ENCODE peak calls at places on chromosomes 6 and 20, in seven cellular contexts. D, N, Q, I, P, S and R are unnamed samples.
A peak's percentile ranks its signal among the peaks of the same experiment; 100 is the strongest.

GRCh38 chr20:43379239-43379917 is 78.3 kb upstream of the SRSF6 start:
- DNase-seq in Q (no peak), D (no peak), S (no peak), I (no peak), P (no peak), N (peak; percentile 27), R (no peak)

GRCh38 chr20:25061103-25061799 is 3.3 kb upstream of the ACSS1 start:
- DNase-seq in N (peak; percentile 72), S (no peak), Q (no peak), P (no peak), D (no peak), I (no peak), R (no peak)

GRCh38 chr6:129567374-129567773 is 142.6 kb downstream of the ARHGAP18 start:
- DNase-seq in P (no peak), D (peak; percentile 28), S (no peak), I (peak; percentile 10), N (peak; percentile 23), Q (peak; percentile 81), R (no peak)

GRCh38 chr20:46872315-46873211 is 22.1 kb upstream of the EYA2 start:
- DNase-seq in S (no peak), Q (no peak), P (peak; percentile 20), D (peak; percentile 27), N (no peak), I (peak; percentile 13), R (peak; percentile 16)

GRCh38 chr6:119591235-119591634 is 241.7 kb upstream of the MAN1A1 start:
- DNase-seq in P (no peak), D (no peak), S (no peak), N (no peak), Q (no peak), I (no peak), R (no peak)

GRCh38 chr6:3226422-3227362 is 761 bp downstream of the TUBB2B start:
- DNase-seq in I (no peak), D (peak; percentile 57), Q (peak; percentile 64), N (no peak), P (peak; percentile 72), S (no peak), R (peak; percentile 44)

GRCh38 chr20:31870703-31871601 is 518 bp downstream of the TTLL9 start:
- DNase-seq in P (no peak), Q (peak; percentile 48), D (no peak), S (no peak), I (no peak), N (no peak), R (no peak)

GRCh38 chr20:32155017-32155965 is 45.8 kb downstream of the TM9SF4 start:
- DNase-seq in S (peak; percentile 20), N (peak; percentile 67), P (peak; percentile 54), D (peak; percentile 32), I (no peak), Q (peak; percentile 62), R (peak; percentile 53)

GRCh38 chr6:45703041-45703739 is 312.5 kb downstream of the CLIC5 start:
- DNase-seq in D (no peak), Q (no peak), I (no peak), P (no peak), N (no peak), S (no peak), R (no peak)

GRCh38 chr20:49701313-49701731 is 12.4 kb downstream of the B4GALT5 start:
- DNase-seq in I (no peak), S (no peak), P (peak; percentile 56), N (no peak), Q (no peak), D (no peak), R (no peak)

GRCh38 chr20:24955045-24955444 is 6.0 kb downstream of the CST7 start:
- DNase-seq in D (no peak), P (no peak), Q (peak; percentile 32), N (no peak), I (no peak), S (peak; percentile 64), R (no peak)

GRCh38 chr6:118580585-118581419 is 32.7 kb downstream of the PLN start:
- DNase-seq in N (peak; percentile 75), I (peak; percentile 49), S (no peak), Q (no peak), D (peak; percentile 39), P (peak; percentile 49), R (peak; percentile 79)

GRCh38 chr6:12243169-12243568 is 47.0 kb upstream of the EDN1 start:
- DNase-seq in D (no peak), S (no peak), Q (no peak), I (no peak), P (no peak), N (no peak), R (no peak)

GRCh38 chr20:20360464-20360863 is 7.4 kb upstream of the INSM1 start:
- DNase-seq in S (no peak), D (peak; percentile 53), N (peak; percentile 67), I (peak; percentile 40), Q (no peak), P (peak; percentile 79), R (peak; percentile 78)

DNA sequence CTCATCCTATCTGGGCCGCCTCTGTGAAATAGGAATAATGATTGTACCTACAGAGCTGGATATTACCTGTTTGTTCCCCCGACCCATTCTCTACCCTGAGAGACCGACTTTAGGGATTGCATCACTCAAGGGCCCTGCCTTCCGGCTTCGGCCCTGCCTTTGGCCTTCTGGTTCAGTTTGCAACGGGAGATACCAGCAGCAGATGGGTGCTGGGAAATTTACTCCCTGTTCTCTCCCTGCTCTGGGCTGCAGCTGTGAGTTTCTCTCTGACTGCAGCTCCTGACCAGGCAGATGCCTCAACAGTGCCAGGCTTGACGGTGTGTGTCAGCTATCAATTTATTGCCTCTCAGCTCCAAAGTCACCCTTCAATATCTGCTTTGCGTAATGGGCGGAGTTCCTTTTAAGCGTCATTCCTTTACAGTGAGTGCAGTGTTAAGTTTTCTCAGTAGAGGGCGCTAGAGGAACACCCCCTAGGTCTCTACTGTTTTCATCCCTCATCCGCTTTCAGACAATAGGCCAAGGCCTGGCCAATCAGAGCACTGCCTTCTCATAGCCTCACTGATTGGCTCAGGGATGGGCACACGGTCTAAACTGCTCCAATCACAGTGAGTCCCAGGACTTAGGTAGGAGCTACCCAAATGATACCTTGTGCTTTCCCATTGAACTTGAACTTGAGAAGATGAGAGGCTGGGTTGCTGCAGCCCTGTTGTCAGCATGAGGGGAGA is 30.0 kb downstream of the KCNG1 start:
- DNase-seq in S (peak; percentile 17), D (peak; percentile 95), Q (peak; percentile 82), N (peak; percentile 89), I (peak; percentile 93), P (peak; percentile 83), R (peak; percentile 96)
- TF ChIP-seq JUND in S (no peak), D (peak; percentile 36), Q (no peak), N (no peak), I (no peak), P (no peak), R (no peak)

DNA sequence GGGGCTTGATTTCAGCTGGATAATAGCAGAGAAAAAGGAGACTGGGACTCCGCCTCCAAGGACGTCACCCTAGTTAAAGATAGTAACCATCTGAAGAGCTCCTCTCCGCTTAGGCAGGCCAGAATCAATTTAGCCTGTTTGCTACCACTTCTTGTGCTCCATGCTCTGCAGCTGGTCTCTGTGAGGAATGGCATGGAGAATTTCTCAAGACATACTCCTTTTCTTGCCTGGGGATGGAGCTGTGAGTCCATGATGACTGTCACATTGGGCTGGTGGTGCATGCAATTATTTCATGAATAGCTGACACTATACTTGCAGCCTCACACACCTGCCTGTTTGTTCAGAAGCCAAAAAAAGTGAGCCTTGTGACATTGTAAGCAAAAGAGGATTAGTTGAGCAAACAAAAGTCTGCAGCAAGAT is 61.4 kb downstream of the TXLNB start:
- DNase-seq in Q (no peak), D (no peak), N (no peak), P (no peak), S (no peak), I (no peak), R (peak; percentile 94)
- TF ChIP-seq JUND in Q (no peak), D (no peak), N (no peak), P (no peak), S (no peak), I (no peak), R (no peak)

GRCh38 chr6:96520039-96520850 is 1.4 kb upstream of the UFL1 start:
- DNase-seq in I (peak; percentile 86), D (no peak), S (no peak), N (no peak), Q (no peak), P (no peak), R (peak; percentile 45)
- TF ChIP-seq JUND in I (peak; percentile 89), D (no peak), S (no peak), N (no peak), Q (peak; percentile 81), P (no peak), R (no peak)

GRCh38 chr6:37569999-37570776 is 70.5 kb upstream of the CCDC167 start:
- DNase-seq in P (no peak), D (no peak), N (no peak), I (no peak), Q (no peak), S (no peak), R (no peak)
- TF ChIP-seq JUND in P (no peak), D (no peak), N (no peak), I (no peak), Q (no peak), S (no peak), R (no peak)

DNA sequence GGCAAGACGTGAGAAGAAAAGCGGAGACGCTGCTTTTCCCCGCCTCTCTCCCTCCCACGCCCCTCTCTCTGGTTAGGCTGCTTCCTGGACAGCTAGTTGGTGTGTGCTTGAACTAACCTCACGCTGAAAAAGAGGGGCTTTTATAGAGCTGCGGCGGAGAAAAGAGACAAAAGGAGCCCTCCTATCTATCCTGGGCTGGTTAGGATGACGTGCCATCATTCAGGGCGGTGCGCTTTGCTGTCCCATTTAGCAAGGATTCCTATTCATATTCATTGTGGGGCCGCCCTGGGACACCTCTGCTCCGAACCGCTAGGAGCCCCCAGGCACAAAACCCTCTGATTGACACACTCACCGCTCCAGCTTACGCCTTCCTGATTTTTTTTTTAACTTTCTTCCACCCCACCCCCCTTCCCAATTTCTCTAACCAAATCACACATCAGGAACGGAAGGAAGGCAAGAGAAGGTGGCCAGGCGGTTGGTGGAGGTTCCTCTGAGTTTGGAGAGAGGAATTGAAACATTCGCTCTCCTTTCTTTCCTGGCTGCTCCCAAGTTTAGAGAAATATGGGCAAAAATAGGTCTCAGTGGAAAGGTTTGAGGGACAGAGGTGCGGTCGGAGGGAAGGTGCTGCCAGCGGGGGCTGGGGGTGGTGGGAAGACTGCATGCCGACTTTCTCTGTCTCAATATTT is at the start of gene OLIG3:
- DNase-seq in Q (peak; percentile 67), D (no peak), P (no peak), S (no peak), N (no peak), I (no peak), R (no peak)
- TF ChIP-seq JUND in Q (no peak), D (no peak), P (no peak), S (no peak), N (no peak), I (no peak), R (no peak)